ENCODE peak calls at places on chromosomes 11 and 22, in nine cellular contexts. R is HL-60, D is HCT116, F is tibial artery, U is mammary epithelial cell, N is GM23338, Z is transverse colon, T is lower lobe of right lung, E is cardiac fibroblast. I is an unnamed sample.

GRCh38 chr11:111302298-111302697 is 4.0 kb downstream of the POU2AF3 start:
- DNase-seq in Z (peak), N (no peak), U (no peak), R (no peak), F (no peak), E (no peak), T (peak), D (no peak), I (no peak)

GRCh38 chr22:20140107-20140445 is 8.5 kb downstream of the ZDHHC8 start:
- DNase-seq in D (no peak), E (no peak), Z (no peak), U (no peak), N (no peak), R (no peak), T (no peak), F (no peak), I (no peak)

GRCh38 chr11:47950396-47950795 is 30.0 kb upstream of the PTPRJ start:
- DNase-seq in N (no peak), D (no peak), F (no peak), T (peak), U (no peak), R (no peak), E (peak), Z (peak), I (peak)

GRCh38 chr11:406796-407650 is 7.8 kb downstream of the SIGIRR start:
- DNase-seq in F (peak), U (peak), T (peak), N (peak), R (peak), E (peak), D (peak), Z (peak), I (peak)

GRCh38 chr22:45475063-45475747 is 27.5 kb upstream of the FBLN1 start:
- DNase-seq in F (no peak), T (peak), D (no peak), R (no peak), N (no peak), Z (no peak), E (no peak), U (no peak), I (no peak)

GRCh38 chr11:31110825-31111224 is 258.7 kb downstream of the DCDC1 start:
- DNase-seq in F (no peak), E (no peak), T (no peak), D (no peak), Z (no peak), U (no peak), R (no peak), N (no peak), I (peak)

GRCh38 chr22:19719488-19720021 is 3.8 kb upstream of the GP1BB start:
- DNase-seq in U (no peak), D (no peak), F (no peak), E (no peak), T (no peak), R (no peak), N (no peak), Z (no peak), I (no peak)

GRCh38 chr22:43490311-43490710 is 78.5 kb downstream of the MPPED1 start:
- DNase-seq in Z (no peak), E (no peak), R (no peak), U (no peak), F (no peak), N (no peak), T (no peak), D (no peak), I (no peak)

GRCh38 chr11:93498099-93499040 is 44.8 kb downstream of the SMCO4 start:
- DNase-seq in T (no peak), D (no peak), Z (no peak), E (peak), U (no peak), R (no peak), F (no peak), N (peak), I (peak)

GRCh38 chr11:36361472-36361871 is 65.4 kb downstream of the PRR5L start:
- DNase-seq in U (peak), D (no peak), R (no peak), N (no peak), Z (no peak), E (peak), F (no peak), T (no peak), I (peak)

GRCh38 chr11:1307163-1307870 is 2.1 kb downstream of the TOLLIP start:
- DNase-seq in R (peak), F (no peak), D (no peak), T (peak), E (no peak), N (no peak), Z (no peak), U (peak), I (no peak)

GRCh38 chr11:117856892-117857291 is 19.6 kb downstream of the FXYD6 start:
- DNase-seq in D (no peak), F (no peak), R (no peak), T (no peak), U (no peak), N (no peak), Z (no peak), E (no peak), I (no peak)

GRCh38 chr22:23649071-23649501 is 17.0 kb upstream of the DRICH1 start:
- DNase-seq in F (no peak), U (no peak), D (no peak), R (no peak), Z (no peak), T (peak), N (no peak), E (no peak), I (no peak)

GRCh38 chr11:120773501-120774031 is 250.3 kb upstream of the TBCEL start:
- DNase-seq in N (no peak), T (no peak), Z (no peak), E (peak), F (no peak), D (no peak), U (no peak), R (no peak), I (peak)

GRCh38 chr11:65274734-65275682 is 13.2 kb downstream of the POLA2 start:
- DNase-seq in F (peak), U (peak), E (peak), D (peak), Z (peak), N (peak), T (peak), R (no peak), I (peak)

GRCh38 chr11:129861702-129862107 is 33.7 kb downstream of the NFRKB start:
- DNase-seq in Z (peak), F (no peak), N (peak), U (peak), D (peak), E (peak), T (peak), R (no peak), I (peak)

GRCh38 chr11:79466411-79466810 is 25.6 kb upstream of the TENM4 start:
- DNase-seq in Z (no peak), D (no peak), T (no peak), N (no peak), R (no peak), E (peak), F (no peak), U (peak), I (peak)

GRCh38 chr11:46977038-46977818 is 40.7 kb downstream of the CSTPP1 start:
- DNase-seq in F (no peak), Z (no peak), R (no peak), N (peak), U (no peak), T (no peak), D (no peak), E (no peak), I (no peak)

GRCh38 chr22:24772493-24773220 is 1.9 kb downstream of the PIWIL3 start:
- DNase-seq in E (peak), N (peak), U (peak), F (no peak), D (peak), Z (no peak), R (no peak), T (no peak), I (peak)

GRCh38 chr11:122108192-122108799 is 7.7 kb downstream of the BLID start:
- DNase-seq in F (peak), Z (no peak), T (no peak), R (peak), E (peak), N (peak), D (peak), U (no peak), I (peak)

GRCh38 chr22:22030493-22031182 is 48.1 kb upstream of the TOP3B start:
- DNase-seq in N (peak), T (no peak), F (no peak), R (no peak), Z (peak), U (no peak), E (peak), D (no peak), I (peak)
- TF ChIP-seq CTCF in N (peak), T (no peak), F (no peak), R (peak), Z (no peak), U (peak), E (peak), D (peak), I (peak)

DNA sequence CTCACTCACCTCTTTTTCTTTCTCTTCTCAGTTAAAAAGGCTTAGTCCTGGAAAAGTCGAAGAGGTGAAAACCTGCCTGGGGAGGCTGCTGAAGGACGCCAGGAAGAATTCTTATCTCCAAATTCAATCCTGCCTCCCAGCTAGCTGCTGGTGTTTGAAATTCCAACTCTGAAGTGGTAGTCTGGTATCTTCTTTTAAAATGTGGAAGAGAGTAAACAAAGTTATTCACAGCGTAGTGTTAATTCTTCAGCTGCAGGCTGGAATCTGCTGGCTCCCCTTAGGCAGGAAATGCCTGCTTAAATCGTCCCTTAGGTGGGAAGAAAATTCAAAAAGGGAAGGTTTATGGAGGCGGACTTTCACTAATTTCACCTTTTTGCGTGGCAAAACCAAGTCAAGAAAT is 439.0 kb upstream of the CCDC90B start:
- DNase-seq in N (peak), Z (no peak), D (no peak), R (no peak), F (no peak), E (no peak), U (no peak), T (no peak), I (no peak)
- H3K4me3 ChIP-seq in N (peak), Z (peak), D (no peak), R (no peak), F (peak), E (no peak), U (no peak), T (peak), I (no peak)

DNA sequence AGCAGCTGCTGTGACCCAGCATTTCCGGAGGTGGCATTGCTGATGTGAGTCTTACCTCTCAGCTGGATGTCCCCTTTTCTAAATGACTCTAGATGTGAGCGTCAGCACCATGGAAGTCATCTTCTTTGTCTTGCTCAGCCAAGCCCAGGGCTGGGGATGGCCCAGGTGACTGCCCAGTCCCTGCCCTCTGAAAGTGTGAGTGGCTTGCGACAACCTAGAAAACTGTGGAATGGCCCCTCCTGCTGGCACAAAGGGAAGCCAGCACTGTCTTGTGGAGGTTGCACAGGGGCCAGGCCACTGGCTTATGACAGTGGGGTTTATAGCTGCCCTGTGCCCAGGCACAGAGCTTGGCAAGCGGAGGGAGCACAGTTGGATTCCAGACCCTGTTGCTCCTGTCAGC is 6.2 kb downstream of the TUB start:
- DNase-seq in D (no peak), Z (no peak), E (no peak), R (no peak), T (no peak), N (peak), U (no peak), F (no peak), I (no peak)
- TF ChIP-seq CTCF in D (no peak), Z (no peak), E (peak), R (no peak), T (no peak), N (peak), U (peak), F (no peak), I (peak)

GRCh38 chr11:101555366-101555765 is 28.4 kb downstream of the TRPC6 start:
- DNase-seq in E (peak), Z (no peak), R (no peak), U (no peak), D (no peak), T (no peak), F (no peak), N (no peak), I (peak)
- H3K4me3 ChIP-seq in E (no peak), Z (no peak), R (no peak), U (no peak), D (no peak), T (no peak), F (no peak), N (no peak), I (no peak)

GRCh38 chr11:63510360-63511130 is 4.7 kb downstream of the LGALS12 start:
- DNase-seq in U (no peak), F (peak), N (no peak), T (peak), R (no peak), D (no peak), Z (no peak), E (peak), I (peak)
- TF ChIP-seq CTCF in U (no peak), F (peak), N (no peak), T (no peak), R (no peak), D (no peak), Z (no peak), E (no peak), I (no peak)

DNA sequence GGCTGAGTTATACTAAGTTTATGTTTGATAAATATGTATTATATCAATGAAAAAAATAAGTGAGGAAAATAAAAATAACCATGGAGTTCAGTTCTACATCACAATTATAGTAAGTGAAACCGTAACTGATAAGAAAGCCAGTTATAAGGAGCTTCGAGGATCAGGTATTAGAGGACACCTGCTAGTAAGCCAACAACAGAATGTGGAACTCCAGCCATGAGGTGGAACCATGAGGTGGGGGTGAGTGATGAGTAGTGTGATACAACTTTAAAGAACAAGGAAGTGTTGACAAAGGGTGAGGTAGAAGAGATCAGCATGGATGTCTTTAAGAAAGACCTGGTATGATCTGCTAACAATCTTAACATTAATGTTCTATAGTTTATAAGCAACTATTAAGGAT is 452.9 kb downstream of the GUCY1A2 start:
- DNase-seq in N (no peak), D (no peak), U (no peak), Z (no peak), T (no peak), F (no peak), R (no peak), E (no peak), I (no peak)
- H3K4me3 ChIP-seq in N (no peak), D (no peak), U (no peak), Z (no peak), T (no peak), F (no peak), R (no peak), E (no peak), I (no peak)

GRCh38 chr11:8872017-8872416 is 39.0 kb upstream of the AKIP1 start:
- DNase-seq in N (no peak), R (no peak), T (no peak), D (no peak), Z (no peak), F (no peak), E (no peak), U (no peak), I (no peak)

GRCh38 chr11:8871283-8871775 is 39.7 kb upstream of the AKIP1 start:
- DNase-seq in N (peak), U (peak), F (peak), D (peak), Z (peak), R (no peak), T (peak), E (peak), I (peak)

GRCh38 chr11:8873966-8874365 is 37.0 kb upstream of the AKIP1 start:
- DNase-seq in F (no peak), R (no peak), N (no peak), T (no peak), E (no peak), Z (no peak), D (no peak), U (no peak), I (no peak)

GRCh38 chr11:8867856-8868705 is 42.9 kb upstream of the AKIP1 start:
- DNase-seq in Z (no peak), F (no peak), T (no peak), N (no peak), R (no peak), E (peak), U (peak), D (no peak), I (peak)

DNA sequence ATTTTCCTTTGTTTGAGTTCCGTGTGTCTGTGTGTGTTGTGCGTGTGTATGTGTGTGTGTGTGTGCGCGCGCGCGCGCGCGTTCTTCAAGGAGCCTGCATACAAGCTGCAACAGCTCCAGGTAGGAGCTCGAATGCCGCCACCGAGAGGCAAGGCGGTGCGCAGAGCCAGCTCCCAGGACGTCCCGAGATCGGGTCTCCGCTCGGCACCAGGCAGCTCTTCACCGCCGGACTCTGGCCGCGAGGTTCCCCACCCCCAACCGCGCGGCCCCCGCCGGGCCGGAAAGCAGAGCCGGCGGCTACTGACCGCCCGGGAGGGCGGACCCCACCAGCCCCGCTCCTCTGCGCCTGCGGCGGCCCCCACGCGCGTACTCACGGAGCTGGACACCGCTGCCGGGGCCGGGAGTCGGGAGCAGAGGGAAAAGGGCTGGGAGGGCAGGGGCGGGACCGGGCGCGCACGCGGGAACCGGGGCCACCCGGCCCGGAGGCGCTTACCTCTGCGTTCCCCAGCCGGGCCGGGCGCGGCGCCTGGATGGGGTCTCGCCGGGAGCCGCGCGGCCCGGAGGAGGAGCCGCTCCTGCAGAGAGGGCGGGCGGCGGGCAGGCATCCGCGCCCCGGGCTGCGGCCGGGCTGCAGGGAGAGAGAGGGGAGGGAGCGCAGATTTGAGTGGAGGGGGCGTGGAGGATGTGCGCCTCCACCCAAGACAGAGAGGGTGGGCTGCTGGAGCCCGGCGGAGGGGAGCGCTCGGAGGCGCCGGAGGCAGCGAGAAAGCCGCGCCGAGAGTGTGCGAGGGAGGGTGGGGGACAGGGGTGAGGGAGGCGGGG is 40.3 kb upstream of the AKIP1 start:
- DNase-seq in T (peak), F (peak), D (peak), E (peak), R (peak), Z (peak), U (peak), N (peak), I (peak)
- TF ChIP-seq CTCF in T (no peak), F (no peak), D (no peak), E (no peak), R (no peak), Z (no peak), U (peak), N (peak), I (no peak)

GRCh38 chr11:64233913-64234839 is at the start of gene VEGFB:
- DNase-seq in F (peak), R (no peak), T (peak), N (peak), Z (peak), E (no peak), U (peak), D (no peak), I (peak)
- H3K4me3 ChIP-seq in F (peak), R (peak), T (peak), N (peak), Z (peak), E (peak), U (peak), D (peak), I (peak)

I was measured in fibroblast of pulmonary artery.